ENCODE peak calls at places on chromosome 1, in four cellular contexts. Q is GM20000, R is mesothelial cell of epicardium, S is HFF-Myc. G is an unnamed sample.
A peak's percentile ranks its signal among the peaks of the same experiment; 100 is the strongest.

GRCh38 chr1:241591317-241591716 is 48.9 kb downstream of the CHML start:
- DNase-seq in Q (no peak), R (no peak), S (no peak), G (no peak)

GRCh38 chr1:239056940-239057339 is 329.4 kb upstream of the CHRM3 start:
- DNase-seq in Q (no peak), R (no peak), S (no peak), G (no peak)

GRCh38 chr1:221816899-221817298 is 75.0 kb upstream of the DUSP10 start:
- DNase-seq in Q (no peak), R (no peak), S (peak; percentile 35), G (no peak)

GRCh38 chr1:223631367-223631977 is 34.0 kb downstream of the CAPN8 start:
- DNase-seq in Q (no peak), R (no peak), S (no peak), G (no peak)

GRCh38 chr1:1895050-1895398 is 4.1 kb upstream of the GNB1 start:
- DNase-seq in Q (no peak), R (no peak), S (no peak), G (no peak)

GRCh38 chr1:234605493-234605982 is 4.4 kb downstream of the IRF2BP2 start:
- DNase-seq in Q (no peak), R (no peak), S (no peak), G (no peak)

GRCh38 chr1:95340056-95340455 is 106.0 kb downstream of the RWDD3 start:
- DNase-seq in Q (no peak), R (no peak), S (no peak), G (no peak)

GRCh38 chr1:248828845-248829244 is 3.1 kb upstream of the SH3BP5L start:
- DNase-seq in Q (no peak), R (no peak), S (no peak), G (no peak)

GRCh38 chr1:221840511-221841243 is 98.8 kb upstream of the DUSP10 start:
- DNase-seq in Q (no peak), R (no peak), S (no peak), G (no peak)

GRCh38 chr1:45973106-45973505 is 159.3 kb downstream of the PIK3R3 start:
- DNase-seq in Q (no peak), R (no peak), S (no peak), G (no peak)

GRCh38 chr1:22780696-22781095 is 70.1 kb downstream of the EPHB2 start:
- DNase-seq in Q (no peak), R (no peak), S (no peak), G (peak; percentile 65)

GRCh38 chr1:180923024-180923841 is 10.5 kb downstream of the KIAA1614 start:
- DNase-seq in Q (no peak), R (no peak), S (no peak), G (no peak)

GRCh38 chr1:171141336-171142051 is 43.6 kb upstream of the FMO2 start:
- DNase-seq in Q (no peak), R (no peak), S (peak; percentile 98), G (no peak)

DNA sequence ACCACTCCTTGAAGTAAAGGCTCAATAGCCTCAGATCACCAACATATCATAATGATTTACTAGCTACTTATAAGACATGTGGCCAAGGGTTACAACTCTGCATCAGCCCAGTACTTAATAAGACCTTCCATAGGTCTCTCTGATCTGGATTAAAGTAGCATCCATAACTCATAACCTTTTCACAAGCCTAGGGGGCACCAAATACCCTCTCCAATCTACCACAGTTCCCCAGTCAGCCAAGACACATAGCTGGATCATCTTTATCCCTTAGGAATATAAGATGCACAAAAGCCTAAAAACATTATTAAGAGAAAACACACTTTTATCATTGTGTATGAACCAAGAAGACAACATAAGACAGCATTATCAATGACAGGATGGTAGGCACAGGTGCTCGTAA is 22.1 kb downstream of the SSX2IP start:
- DNase-seq in Q (no peak), R (no peak), S (no peak), G (no peak)
- TF ChIP-seq CTCF in Q (no peak), R (no peak), S (peak; percentile 33), G (no peak)

GRCh38 chr1:205122489-205122882 is 708 bp upstream of the RBBP5 start:
- DNase-seq in Q (no peak), R (no peak), S (no peak), G (no peak)
- TF ChIP-seq CTCF in Q (no peak), R (no peak), S (no peak), G (peak; percentile 16)

DNA sequence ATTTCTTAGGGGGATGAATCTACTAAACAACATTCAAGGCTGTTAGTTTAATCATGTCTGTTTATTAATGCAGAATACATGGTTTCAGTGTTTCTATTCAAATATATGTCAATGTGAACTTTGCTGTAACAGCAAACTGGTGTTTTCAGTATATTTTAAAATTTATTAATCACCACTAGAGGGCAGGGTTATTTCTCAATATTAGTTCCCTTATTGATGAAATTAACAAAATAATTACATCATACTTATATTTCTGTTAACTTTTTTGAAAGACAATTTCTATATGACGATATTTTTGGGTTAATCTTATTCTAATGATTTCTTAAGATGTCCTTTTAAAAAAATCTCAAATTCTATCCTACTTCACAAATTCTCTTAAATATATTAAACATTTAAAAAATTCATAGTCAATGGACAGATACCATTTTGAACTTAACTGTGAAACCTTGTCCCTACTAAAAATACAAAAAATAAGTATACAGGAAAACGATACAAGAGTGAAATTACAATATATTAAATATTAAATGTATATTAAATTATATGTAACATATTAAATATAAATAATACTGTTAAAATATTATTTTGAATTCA is 1034.1 kb upstream of the PRMT6 start:
- DNase-seq in Q (peak; percentile 5), R (no peak), S (no peak), G (no peak)
- TF ChIP-seq CTCF in Q (no peak), R (peak; percentile 91), S (no peak), G (peak; percentile 78)

GRCh38 chr1:3898994-3899775 is 887 bp downstream of the C1orf174 start:
- DNase-seq in Q (no peak), R (no peak), S (no peak), G (no peak)
- TF ChIP-seq CTCF in Q (no peak), R (no peak), S (no peak), G (no peak)

GRCh38 chr1:39173119-39173994 is 31.1 kb upstream of the MACF1 start:
- DNase-seq in Q (no peak), R (no peak), S (no peak), G (no peak)
- TF ChIP-seq CTCF in Q (no peak), R (no peak), S (no peak), G (peak; percentile 20)

GRCh38 chr1:25038699-25039098 is 108.6 kb upstream of the RUNX3 start:
- DNase-seq in Q (no peak), R (no peak), S (no peak), G (no peak)
- TF ChIP-seq CTCF in Q (no peak), R (no peak), S (no peak), G (no peak)

GRCh38 chr1:202010042-202011015 is at the start of gene ELF3:
- DNase-seq in Q (peak; percentile 82), R (peak; percentile 76), S (no peak), G (no peak)
- TF ChIP-seq CTCF in Q (no peak), R (no peak), S (no peak), G (no peak)